ENCODE peak calls at places on chromosomes 1 and 21, in eight cellular contexts. Q is NT2/D1; K is IMR-90; O is stomach; R is mucosa of descending colon; Z is CD8-positive, alpha-beta T cell; W is body of pancreas; E is neural progenitor cell. V is an unnamed sample. For H3K4me1 and H3K9me3, the result is how much of the 10 kb centered on the place peaks cover.

GRCh38 chr1:53316742-53317650 is 10.9 kb downstream of the LRP8 start:
- DNase-seq in Q (no peak), K (no peak), O (no peak), R (peak), Z (no peak), W (no peak), E (no peak), V (no peak)

GRCh38 chr1:228149341-228150020 is at the start of gene GJC2:
- DNase-seq in Q (no peak), K (peak), O (no peak), R (peak), Z (no peak), W (peak), E (peak), V (peak)

GRCh38 chr1:25117233-25117823 is 115.0 kb downstream of the SYF2 start:
- DNase-seq in Q (peak), K (no peak), O (peak), R (peak), Z (no peak), W (peak), E (peak), V (no peak)

GRCh38 chr1:196271212-196271947 is 336.9 kb downstream of the KCNT2 start:
- DNase-seq in Q (no peak), K (no peak), O (no peak), R (no peak), Z (no peak), W (no peak), E (no peak), V (no peak)

GRCh38 chr1:94540440-94541174 is 952 bp downstream of the F3 start:
- DNase-seq in Q (no peak), K (no peak), O (no peak), R (no peak), Z (no peak), W (peak), E (no peak), V (no peak)

GRCh38 chr1:212515329-212515760 is 82.6 kb downstream of the NENF start:
- DNase-seq in Q (no peak), K (no peak), O (no peak), R (no peak), Z (no peak), W (no peak), E (peak), V (no peak)

GRCh38 chr1:36994863-36995262 is 39.5 kb downstream of the GRIK3 start:
- DNase-seq in Q (no peak), K (no peak), O (no peak), R (no peak), Z (no peak), W (no peak), E (no peak), V (no peak)

GRCh38 chr1:59699227-59699847 is 115.4 kb upstream of the HOOK1 start:
- DNase-seq in Q (peak), K (peak), O (no peak), R (no peak), Z (peak), W (peak), E (peak), V (no peak)

GRCh38 chr1:107692580-107693345 is 272.2 kb downstream of the VAV3 start:
- DNase-seq in Q (no peak), K (no peak), O (no peak), R (no peak), Z (no peak), W (no peak), E (no peak), V (no peak)

GRCh38 chr1:94646151-94646643 is 104.6 kb upstream of the F3 start:
- DNase-seq in Q (no peak), K (peak), O (no peak), R (no peak), Z (no peak), W (no peak), E (no peak), V (peak)

DNA sequence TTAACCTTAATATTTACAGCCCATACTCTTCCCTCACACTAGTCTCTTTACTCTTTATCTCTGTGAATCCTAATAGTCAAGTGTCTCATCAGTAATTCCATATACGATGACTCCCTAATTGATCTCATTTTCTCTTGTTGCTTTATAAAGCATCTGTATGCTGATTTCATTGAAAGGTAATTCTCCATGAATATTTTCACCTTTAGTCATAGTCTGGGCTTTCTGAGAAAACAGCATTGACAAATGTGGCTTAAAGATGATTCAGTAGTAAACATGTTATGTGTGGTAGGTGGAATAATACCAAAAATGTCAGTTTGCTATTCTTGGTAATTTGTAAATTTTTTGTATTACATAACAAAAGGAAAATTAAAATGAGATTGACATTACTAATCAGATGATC is 1176.5 kb downstream of the NCAM2 start:
- DNase-seq in Q (no peak), K (no peak), O (no peak), R (no peak), Z (no peak), W (no peak), E (no peak), V (no peak)
- H3K4me1 ChIP-seq in Q (under half), K (under half), O (under half), R (under half), Z (under half), W (under half), E (under half), V (under half)

GRCh38 chr1:23366146-23366545 is 3.5 kb downstream of the ZNF436 start:
- DNase-seq in Q (no peak), K (no peak), O (no peak), R (no peak), Z (no peak), W (no peak), E (no peak), V (no peak)

GRCh38 chr1:23366598-23366997 is 3.0 kb downstream of the ZNF436 start:
- DNase-seq in Q (no peak), K (no peak), O (no peak), R (no peak), Z (no peak), W (no peak), E (no peak), V (no peak)

GRCh38 chr1:23358310-23358709 is 11.3 kb downstream of the ZNF436 start:
- DNase-seq in Q (no peak), K (no peak), O (no peak), R (no peak), Z (no peak), W (no peak), E (no peak), V (no peak)

GRCh38 chr1:23357112-23357908 is 12.3 kb downstream of the ZNF436 start:
- DNase-seq in Q (no peak), K (no peak), O (no peak), R (no peak), Z (no peak), W (no peak), E (no peak), V (no peak)

DNA sequence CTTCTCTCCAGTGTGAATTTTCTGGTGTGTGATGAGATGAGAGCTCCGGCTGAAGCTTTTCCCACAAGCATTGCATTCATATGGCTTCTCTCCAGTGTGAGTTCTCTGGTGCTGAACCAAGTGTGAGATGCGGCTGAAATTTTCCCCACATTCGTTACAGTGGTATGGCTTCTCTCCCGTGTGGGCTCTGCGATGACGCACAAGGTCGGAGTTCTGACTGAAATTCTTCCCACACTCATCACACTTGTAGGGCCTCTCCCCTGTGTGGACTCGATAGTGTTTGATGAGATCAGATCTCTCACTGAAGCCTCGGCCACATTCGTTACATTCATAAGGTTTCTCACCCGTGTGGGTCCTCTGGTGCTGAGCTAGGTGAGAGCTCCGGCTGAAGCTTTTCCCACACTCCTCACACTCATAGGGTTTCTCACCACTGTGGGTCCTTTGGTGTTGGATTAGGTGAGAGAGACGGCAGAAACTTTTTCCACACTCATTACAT is 7.4 kb downstream of the ZNF436 start:
- DNase-seq in Q (no peak), K (no peak), O (no peak), R (no peak), Z (no peak), W (no peak), E (no peak), V (no peak)
- H3K9me3 ChIP-seq in Q (half or more), K (under half), O (under half), R (half or more), Z (under half), W (under half), E (half or more), V (under half)

GRCh38 chr1:198167436-198167934 is 10.7 kb downstream of the NEK7 start:
- DNase-seq in Q (no peak), K (peak), O (no peak), R (no peak), Z (peak), W (no peak), E (no peak), V (no peak)
- H3K4me1 ChIP-seq in Q (under half), K (under half), O (half or more), R (under half), Z (half or more), W (half or more), E (under half), V (under half)

DNA sequence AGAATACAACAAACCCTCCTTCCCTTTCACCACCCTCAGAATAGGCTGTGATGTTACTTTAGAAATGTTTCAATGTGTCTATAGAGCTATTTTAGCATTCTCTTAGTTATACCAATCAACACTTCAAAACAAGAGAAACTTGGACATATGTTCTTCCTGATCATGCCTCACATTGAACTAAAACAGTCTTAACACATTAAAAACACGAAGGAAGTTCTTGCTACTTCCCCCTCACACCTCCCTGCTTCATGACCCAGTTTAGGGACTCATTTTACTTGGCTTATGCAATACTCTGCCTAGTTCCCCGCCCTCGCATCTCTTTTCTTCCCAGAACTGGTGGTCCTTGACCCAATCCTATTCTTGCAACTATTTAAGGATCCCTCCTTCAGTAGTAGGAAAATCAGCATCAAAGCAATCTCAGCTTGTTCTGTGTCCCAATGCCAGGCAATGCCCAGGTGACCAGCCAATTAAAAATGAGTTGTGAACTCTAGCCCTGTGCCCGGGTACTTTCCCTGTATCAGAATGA is 408.8 kb upstream of the BEND5 start:
- DNase-seq in Q (no peak), K (no peak), O (no peak), R (no peak), Z (no peak), W (no peak), E (no peak), V (no peak)
- H3K9me3 ChIP-seq in Q (under half), K (under half), O (under half), R (under half), Z (under half), W (under half), E (under half), V (under half)

GRCh38 chr1:939511-940107 is 15.9 kb downstream of the SAMD11 start:
- DNase-seq in Q (no peak), K (no peak), O (no peak), R (no peak), Z (no peak), W (no peak), E (no peak), V (no peak)
- H3K4me1 ChIP-seq in Q (under half), K (under half), O (half or more), R (under half), Z (under half), W (under half), E (under half), V (under half)

V was measured in RWPE2.